ENCODE peak calls at places on chromosomes 3 and 15, in seven cellular contexts. B is endodermal cell, O is lung, R is uterus, S is osteoblast, K is pancreas, L is body of pancreas. T is an unnamed sample. For H3K4me1, the result is how much of the 10 kb centered on the place peaks cover.

GRCh38 chr3:29694331-29694730 is 413.5 kb downstream of the RBMS3 start:
- DNase-seq in O (no peak), B (no peak), L (no peak), R (no peak), K (no peak), S (peak), T (no peak)

GRCh38 chr3:12752803-12753202 is 6.3 kb downstream of the TMEM40 start:
- DNase-seq in S (peak), K (no peak), R (no peak), B (no peak), L (no peak), O (no peak), T (no peak)

GRCh38 chr3:180408654-180409053 is 193.3 kb upstream of the TTC14 start:
- DNase-seq in R (no peak), S (no peak), L (no peak), O (no peak), K (no peak), B (no peak), T (no peak)

GRCh38 chr3:155217591-155217990 is 75.9 kb downstream of the STRIT1 start:
- DNase-seq in R (no peak), O (no peak), K (no peak), L (no peak), B (no peak), S (peak), T (no peak)

GRCh38 chr15:41987925-41988275 is 15.5 kb upstream of the EHD4 start:
- DNase-seq in O (no peak), S (peak), R (no peak), K (no peak), B (peak), L (no peak), T (no peak)

GRCh38 chr3:55639886-55640765 is 153.0 kb upstream of the WNT5A start:
- DNase-seq in S (no peak), K (no peak), B (no peak), R (no peak), O (no peak), L (no peak), T (no peak)

GRCh38 chr3:188646592-188646991 is 492.6 kb downstream of the LPP start:
- DNase-seq in O (no peak), S (no peak), L (peak), K (no peak), B (no peak), R (no peak), T (no peak)

GRCh38 chr15:67826717-67827560 is 1.6 kb downstream of the SKOR1 start:
- DNase-seq in R (no peak), O (no peak), S (peak), L (no peak), B (peak), K (no peak), T (no peak)

GRCh38 chr3:23004971-23005370 is 198.2 kb upstream of the UBE2E2 start:
- DNase-seq in R (no peak), O (no peak), K (no peak), S (no peak), L (no peak), B (no peak), T (no peak)

GRCh38 chr3:20080956-20081554 is 40.8 kb downstream of the KAT2B start:
- DNase-seq in O (peak), K (peak), B (no peak), L (peak), R (peak), S (no peak), T (peak)

GRCh38 chr3:67324554-67324953 is 326.4 kb downstream of the KBTBD8 start:
- DNase-seq in L (no peak), K (no peak), O (no peak), R (no peak), B (no peak), S (no peak), T (no peak)

GRCh38 chr15:83287541-83288027 is 3.1 kb upstream of the BNC1 start:
- DNase-seq in R (no peak), S (peak), O (no peak), K (no peak), L (no peak), B (peak), T (no peak)

GRCh38 chr15:75235760-75236729 is 22.1 kb upstream of the GOLGA6C start:
- DNase-seq in B (no peak), R (peak), O (no peak), K (peak), L (no peak), S (peak), T (no peak)

GRCh38 chr15:68365140-68365745 is 66.7 kb downstream of the ITGA11 start:
- DNase-seq in R (no peak), L (no peak), B (no peak), S (peak), O (no peak), K (no peak), T (no peak)

GRCh38 chr3:17632401-17633100 is 109.9 kb downstream of the TBC1D5 start:
- DNase-seq in L (peak), O (no peak), S (peak), R (no peak), B (no peak), K (no peak), T (no peak)

GRCh38 chr15:69784808-69785550 is 312.7 kb downstream of the TLE3 start:
- DNase-seq in B (no peak), L (no peak), R (no peak), K (no peak), O (no peak), S (peak), T (peak)

GRCh38 chr3:194306109-194306686 is 44.9 kb downstream of the CPN2 start:
- DNase-seq in B (peak), O (no peak), L (no peak), K (no peak), S (no peak), R (no peak), T (no peak)

GRCh38 chr15:94749848-94750617 is 518.7 kb downstream of the MCTP2 start:
- DNase-seq in R (no peak), O (no peak), L (peak), S (no peak), K (no peak), B (no peak), T (no peak)

GRCh38 chr15:96565266-96565665 is 234.8 kb downstream of the NR2F2 start:
- DNase-seq in S (no peak), O (no peak), R (no peak), K (no peak), L (no peak), B (no peak), T (no peak)

GRCh38 chr3:185308126-185308754 is 54.4 kb upstream of the EHHADH start:
- DNase-seq in K (no peak), B (peak), L (peak), R (no peak), S (peak), O (peak), T (no peak)

GRCh38 chr3:25904248-25904647 is 114.4 kb downstream of the OXSM start:
- DNase-seq in K (no peak), L (peak), S (no peak), O (no peak), B (peak), R (no peak), T (no peak)

GRCh38 chr3:62718515-62719320 is 156.5 kb downstream of the CADPS start:
- DNase-seq in R (no peak), B (peak), O (no peak), S (peak), L (no peak), K (no peak), T (no peak)

GRCh38 chr3:158148218-158148617 is 38.3 kb downstream of the RSRC1 start:
- DNase-seq in S (no peak), K (no peak), O (no peak), R (no peak), B (no peak), L (no peak), T (no peak)

GRCh38 chr3:110969229-110970211 is 102.1 kb upstream of the NECTIN3 start:
- DNase-seq in K (no peak), O (no peak), L (no peak), S (no peak), R (no peak), B (no peak), T (no peak)

GRCh38 chr3:128617557-128618397 is 32.8 kb downstream of the RPN1 start:
- DNase-seq in R (peak), S (peak), B (peak), L (peak), O (peak), K (peak), T (peak)

GRCh38 chr15:41671656-41672636 is 11.7 kb downstream of the MGA start:
- DNase-seq in R (no peak), O (no peak), K (no peak), L (no peak), B (no peak), S (no peak), T (no peak)

GRCh38 chr3:128068156-128068620 is 16.0 kb downstream of the SEC61A1 start:
- DNase-seq in O (no peak), S (peak), R (no peak), K (no peak), L (peak), B (peak), T (no peak)

GRCh38 chr15:57555270-57555669 is 36.4 kb upstream of the MYZAP start:
- DNase-seq in R (no peak), K (no peak), L (no peak), B (no peak), S (peak), O (no peak), T (no peak)

GRCh38 chr15:72521682-72522081 is 47.6 kb downstream of the ARIH1 start:
- DNase-seq in K (no peak), R (no peak), O (no peak), S (no peak), B (no peak), L (no peak), T (no peak)

GRCh38 chr15:69666441-69666882 is 213.8 kb downstream of the RPLP1 start:
- DNase-seq in L (peak), K (no peak), S (no peak), O (no peak), R (no peak), B (no peak), T (no peak)

GRCh38 chr3:139629033-139629432 is 48.7 kb downstream of the NMNAT3 start:
- DNase-seq in S (no peak), O (no peak), R (no peak), L (peak), K (no peak), B (peak), T (no peak)

GRCh38 chr3:37668431-37668830 is 193.2 kb upstream of the CTDSPL start:
- DNase-seq in K (no peak), B (no peak), S (no peak), L (peak), O (no peak), R (peak), T (peak)

GRCh38 chr3:2098398-2099027 is at the start of gene CNTN4:
- DNase-seq in O (peak), K (peak), B (peak), R (peak), L (peak), S (peak), T (no peak)

GRCh38 chr15:40470423-40471104 is at the start of gene CHST14:
- DNase-seq in R (peak), B (peak), K (peak), O (peak), S (peak), L (peak), T (peak)

GRCh38 chr3:38493019-38493418 is 3.1 kb upstream of the EXOG start:
- DNase-seq in O (no peak), K (no peak), R (no peak), L (no peak), B (no peak), S (peak), T (no peak)

GRCh38 chr15:53171571-53171970 is 381.4 kb upstream of the ONECUT1 start:
- DNase-seq in K (no peak), S (no peak), L (no peak), B (no peak), O (no peak), R (no peak), T (no peak)

GRCh38 chr3:50161320-50161719 is 6.2 kb downstream of the SEMA3F start:
- DNase-seq in B (no peak), O (no peak), K (no peak), L (no peak), R (no peak), S (no peak), T (no peak)

GRCh38 chr3:149009732-149010131 is 18.4 kb downstream of the GYG1 start:
- DNase-seq in S (no peak), B (no peak), R (no peak), O (no peak), L (no peak), K (no peak), T (no peak)

GRCh38 chr3:134463676-134464611 is 21.8 kb downstream of the ANAPC13 start:
- DNase-seq in R (peak), L (peak), O (peak), S (peak), B (peak), K (no peak), T (peak)

GRCh38 chr3:134462236-134463059 is 23.3 kb downstream of the ANAPC13 start:
- DNase-seq in B (peak), K (no peak), R (no peak), L (no peak), S (no peak), O (no peak), T (no peak)

GRCh38 chr3:134468519-134468918 is 17.3 kb downstream of the ANAPC13 start:
- DNase-seq in S (no peak), L (no peak), B (no peak), R (no peak), K (no peak), O (no peak), T (no peak)

GRCh38 chr3:134466366-134466765 is 19.4 kb downstream of the ANAPC13 start:
- DNase-seq in B (no peak), O (no peak), K (no peak), L (no peak), S (no peak), R (no peak), T (no peak)

DNA sequence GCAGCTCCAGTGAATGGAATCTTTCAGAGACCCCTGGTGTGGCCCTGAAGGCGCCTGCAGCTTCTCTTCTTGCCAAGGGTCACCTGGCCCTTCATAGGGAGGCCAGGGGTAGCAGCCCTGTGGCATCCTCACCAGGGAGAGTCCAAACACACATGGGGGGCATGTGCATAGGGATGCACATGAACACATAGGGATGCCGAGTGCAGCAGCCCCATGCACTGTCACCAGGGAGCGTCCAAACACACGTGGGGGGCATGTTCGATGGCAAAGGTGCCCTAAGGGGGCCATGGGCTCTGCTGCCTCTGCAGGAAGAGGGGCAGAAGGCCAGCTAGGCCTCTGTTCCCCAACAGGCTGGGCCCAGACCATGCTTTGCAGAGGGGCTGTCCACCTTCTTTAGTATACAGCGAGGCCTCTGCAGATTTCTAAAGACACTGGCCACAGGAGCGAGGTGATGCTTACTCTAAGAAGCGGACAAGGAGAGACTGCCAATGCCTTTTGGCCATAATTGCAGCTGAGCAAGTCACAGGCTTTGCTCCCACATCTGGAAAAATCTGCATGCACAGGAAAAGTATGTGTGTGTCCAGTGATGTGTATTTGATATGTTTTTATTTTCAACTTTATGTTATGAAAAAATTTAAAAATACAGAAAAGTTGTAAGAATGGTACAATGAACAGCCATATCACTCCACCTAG is 20.9 kb downstream of the ANAPC13 start:
- DNase-seq in K (no peak), O (no peak), B (peak), L (no peak), S (no peak), R (no peak), T (no peak)
- H3K4me3 ChIP-seq in K (no peak), O (no peak), B (no peak), L (no peak), S (peak), R (no peak), T (no peak)

GRCh38 chr3:172127141-172127540 is 87.8 kb downstream of the FNDC3B start:
- DNase-seq in S (no peak), O (no peak), R (no peak), B (no peak), K (no peak), L (no peak), T (no peak)
- TF ChIP-seq CTCF in S (no peak), O (no peak), R (no peak), B (no peak), K (no peak), L (no peak), T (no peak)

GRCh38 chr3:171838218-171838720 is 4.9 kb upstream of the TMEM212 start:
- DNase-seq in L (peak), K (no peak), S (peak), R (peak), O (no peak), B (peak), T (peak)
- H3K4me1 ChIP-seq in L (under half), K (under half), S (under half), R (under half), O (under half), B (under half), T (under half)

GRCh38 chr15:77411614-77411976 is 8.3 kb downstream of the PEAK1 start:
- DNase-seq in O (no peak), R (no peak), L (no peak), B (no peak), K (no peak), S (no peak), T (no peak)

GRCh38 chr15:77409259-77410156 is 10.4 kb downstream of the PEAK1 start:
- DNase-seq in B (no peak), L (no peak), K (no peak), R (no peak), S (no peak), O (no peak), T (no peak)

GRCh38 chr15:77413687-77414349 is 6.1 kb downstream of the PEAK1 start:
- DNase-seq in K (no peak), R (no peak), B (no peak), S (no peak), L (no peak), O (no peak), T (no peak)

GRCh38 chr15:77412972-77413371 is 6.9 kb downstream of the PEAK1 start:
- DNase-seq in S (no peak), O (no peak), L (no peak), K (no peak), B (no peak), R (no peak), T (no peak)

GRCh38 chr15:77410701-77411613 is 8.9 kb downstream of the PEAK1 start:
- DNase-seq in B (no peak), K (no peak), L (no peak), O (no peak), S (no peak), R (no peak), T (no peak)
- H3K4me3 ChIP-seq in B (no peak), K (no peak), L (no peak), O (no peak), S (no peak), R (no peak), T (no peak)

GRCh38 chr3:4492240-4493007 is 724 bp upstream of the ITPR1 start:
- DNase-seq in R (peak), B (peak), S (peak), L (peak), O (peak), K (peak), T (peak)
- TF ChIP-seq CTCF in R (no peak), B (peak), S (no peak), L (no peak), O (no peak), K (no peak), T (no peak)

GRCh38 chr3:175479175-175479574 is 620.0 kb downstream of the NAALADL2 start:
- DNase-seq in L (no peak), S (no peak), R (no peak), O (no peak), B (no peak), K (no peak), T (no peak)
- H3K4me1 ChIP-seq in L (under half), S (under half), R (under half), O (under half), B (under half), K (under half), T (under half)

DNA sequence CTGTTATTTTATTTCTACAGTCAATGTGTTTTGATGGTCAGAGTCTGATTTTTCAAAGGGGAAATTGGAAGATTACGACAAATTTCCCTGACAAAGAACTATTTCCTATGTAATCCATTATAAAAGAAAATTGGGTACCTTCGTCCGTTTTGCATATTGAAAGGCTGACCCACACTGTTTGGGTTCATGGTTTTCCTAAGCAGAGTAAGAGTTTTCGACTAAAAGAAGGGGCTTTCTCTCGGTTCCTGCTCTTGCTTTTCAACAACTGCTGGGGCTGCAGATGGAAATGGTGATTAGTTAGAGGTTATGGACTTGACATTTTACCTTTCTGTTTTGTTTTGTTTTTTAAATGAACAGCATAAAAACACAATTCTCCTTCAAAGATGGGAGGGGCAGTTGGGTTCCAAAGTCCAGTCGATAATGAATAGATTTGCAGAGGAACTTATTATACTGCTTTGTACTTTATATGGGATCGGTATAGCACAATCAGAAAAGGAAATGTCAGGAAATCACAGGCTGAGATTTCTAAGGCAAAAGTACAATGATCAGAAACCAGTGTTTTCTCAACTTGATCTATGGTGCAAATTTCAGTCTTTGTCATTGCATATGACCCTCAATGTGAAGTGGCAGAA is 1.0 kb downstream of the KCNMB2 start:
- DNase-seq in O (no peak), S (no peak), B (no peak), K (no peak), R (no peak), L (no peak), T (no peak)
- H3K4me3 ChIP-seq in O (no peak), S (peak), B (peak), K (no peak), R (peak), L (no peak), T (peak)

DNA sequence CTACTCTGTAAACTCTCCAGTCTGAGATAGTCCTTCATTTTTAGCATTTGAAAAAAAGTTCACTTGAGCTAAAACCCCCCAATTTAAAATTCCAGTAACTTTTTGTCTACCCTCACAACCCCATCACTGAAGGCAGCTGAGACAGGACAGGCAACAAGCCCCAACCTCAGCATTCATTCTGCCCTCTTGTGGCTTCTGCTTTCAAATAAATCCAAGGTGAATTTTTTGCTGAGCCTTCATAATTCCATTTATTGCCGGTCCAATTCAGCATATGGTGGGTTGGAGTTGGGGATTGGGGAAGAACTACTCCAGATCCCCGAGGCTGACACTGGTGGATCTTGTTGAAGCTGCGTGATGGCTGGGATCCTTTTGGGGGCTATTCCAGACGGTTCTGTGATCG is 88.4 kb upstream of the THRB start:
- DNase-seq in B (no peak), K (no peak), R (no peak), O (no peak), S (no peak), L (peak), T (no peak)
- TF ChIP-seq CTCF in B (peak), K (no peak), R (no peak), O (no peak), S (no peak), L (peak), T (peak)

DNA sequence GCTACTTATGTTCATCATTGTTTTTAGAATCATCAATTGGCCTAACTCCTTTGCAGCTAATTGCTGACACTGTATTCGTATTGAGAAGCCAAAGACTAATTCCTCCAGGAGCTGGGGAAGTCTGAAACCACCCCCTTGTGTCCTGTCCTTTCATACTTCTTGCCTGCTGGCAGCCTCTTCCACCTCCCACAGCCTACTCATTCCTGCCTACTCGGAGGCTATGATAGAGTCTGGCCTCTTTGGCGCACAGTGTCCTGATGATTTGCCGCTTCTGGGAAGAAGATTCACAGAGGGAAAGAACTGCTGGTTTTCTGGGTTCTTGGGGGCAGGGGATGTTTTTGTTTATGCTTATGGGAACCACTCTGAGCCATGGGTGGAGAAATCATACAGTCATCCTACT is 21.9 kb upstream of the SCAANT1 start:
- DNase-seq in L (no peak), S (no peak), O (no peak), B (no peak), K (no peak), R (no peak), T (no peak)
- H3K4me1 ChIP-seq in L (half or more), S (under half), O (under half), B (under half), K (under half), R (under half), T (under half)

T was measured in right atrium auricular region.